ENCODE peak calls at places on chromosomes 6 and 20, in eight cellular contexts. A is cardiac muscle cell; D is kidney epithelial cell; I is aorta; V is CMK; X is effector memory CD4-positive, alpha-beta T cell; H is GM18507; E is fibroblast of lung. Y is an unnamed sample.

GRCh38 chr20:13426870-13427269 is 205.8 kb downstream of the ISM1 start:
- DNase-seq in X (no peak), V (no peak), E (peak), D (no peak), H (no peak), I (no peak), A (no peak), Y (no peak)

GRCh38 chr6:87277123-87277522 is 45.3 kb upstream of the SMIM8 start:
- DNase-seq in I (no peak), X (no peak), E (peak), D (no peak), H (no peak), V (no peak), A (peak), Y (no peak)

GRCh38 chr6:1906625-1907024 is 296.9 kb downstream of the FOXC1 start:
- DNase-seq in A (no peak), X (no peak), H (no peak), I (no peak), E (no peak), V (no peak), D (no peak), Y (no peak)

GRCh38 chr20:48404598-48404997 is 423.2 kb downstream of the PREX1 start:
- DNase-seq in D (no peak), E (no peak), H (no peak), A (no peak), I (no peak), V (no peak), X (no peak), Y (no peak)

GRCh38 chr6:26251354-26252081 is 113.5 kb upstream of the BTN3A2 start:
- DNase-seq in D (no peak), V (peak), I (no peak), X (peak), A (peak), H (no peak), E (peak), Y (peak)

GRCh38 chr6:154352898-154353585 is 3.6 kb downstream of the IPCEF1 start:
- DNase-seq in H (peak), X (no peak), A (no peak), E (no peak), D (no peak), V (no peak), I (no peak), Y (no peak)

GRCh38 chr6:36127462-36128016 is 2.8 kb upstream of the MAPK13 start:
- DNase-seq in V (no peak), X (no peak), E (peak), D (peak), H (no peak), I (no peak), A (peak), Y (no peak)

GRCh38 chr20:14566505-14566904 is 229.1 kb upstream of the FLRT3 start:
- DNase-seq in V (no peak), D (no peak), H (no peak), A (peak), X (no peak), E (peak), I (no peak), Y (no peak)

GRCh38 chr20:5190444-5190843 is 63.6 kb downstream of the CDS2 start:
- DNase-seq in X (no peak), V (no peak), A (no peak), E (no peak), D (no peak), I (no peak), H (no peak), Y (no peak)

GRCh38 chr6:158095031-158095430 is 73.0 kb downstream of the SERAC1 start:
- DNase-seq in I (no peak), H (no peak), X (no peak), D (no peak), E (no peak), V (no peak), A (no peak), Y (no peak)

GRCh38 chr20:36465109-36466080 is 75.9 kb upstream of the MYL9 start:
- DNase-seq in D (no peak), X (peak), H (no peak), E (peak), A (peak), I (peak), V (no peak), Y (no peak)

GRCh38 chr6:106103728-106104109 is 17.6 kb downstream of the PRDM1 start:
- DNase-seq in E (no peak), D (no peak), X (peak), A (no peak), V (no peak), H (no peak), I (no peak), Y (no peak)

GRCh38 chr6:126804255-126805064 is 314.0 kb upstream of the RSPO3 start:
- DNase-seq in A (peak), V (peak), I (no peak), X (no peak), D (peak), E (peak), H (no peak), Y (peak)

GRCh38 chr6:112197636-112198035 is 56.7 kb downstream of the LAMA4 start:
- DNase-seq in X (no peak), D (no peak), A (no peak), H (no peak), I (no peak), E (no peak), V (no peak), Y (no peak)

GRCh38 chr6:106473807-106474206 is 113.3 kb downstream of the CRYBG1 start:
- DNase-seq in D (no peak), A (peak), X (no peak), I (no peak), E (peak), H (no peak), V (no peak), Y (no peak)

GRCh38 chr6:159151266-159151855 is 17.8 kb upstream of the FNDC1 start:
- DNase-seq in I (no peak), H (no peak), A (peak), V (peak), E (peak), D (no peak), X (no peak), Y (peak)

GRCh38 chr20:57540889-57541288 is 15.9 kb upstream of the CTCFL start:
- DNase-seq in E (no peak), V (no peak), I (peak), D (no peak), H (no peak), A (no peak), X (no peak), Y (no peak)

GRCh38 chr20:4102381-4102780 is 87.0 kb upstream of the RNF24 start:
- DNase-seq in D (no peak), E (peak), V (no peak), I (no peak), H (no peak), A (no peak), X (no peak), Y (no peak)

GRCh38 chr6:118317581-118318563 is 230.2 kb upstream of the PLN start:
- DNase-seq in A (peak), H (no peak), X (no peak), D (no peak), E (peak), V (no peak), I (no peak), Y (no peak)